ENCODE peak calls at places on chromosomes 4 and X, in four cellular contexts. Y, V, C and S are unnamed samples.

GRCh38 chr4:17762705-17763104 is 18.7 kb downstream of the FAM184B start:
- DNase-seq in Y (peak; percentile 24), V (no peak), C (peak; percentile 24), S (peak; percentile 20)

GRCh38 chrX:148854351-148854750 is 353.9 kb downstream of the AFF2 start:
- DNase-seq in Y (no peak), V (no peak), C (no peak), S (no peak)

GRCh38 chrX:106397788-106398538 is 213.8 kb upstream of the RADX start:
- DNase-seq in Y (no peak), V (no peak), C (no peak), S (peak; percentile 25)

GRCh38 chrX:3177851-3178250 is 136.6 kb downstream of the ARSF start:
- DNase-seq in Y (no peak), V (no peak), C (no peak), S (no peak)

GRCh38 chr4:20383969-20384368 is 132.3 kb downstream of the SLIT2 start:
- DNase-seq in Y (no peak), V (no peak), C (no peak), S (no peak)

GRCh38 chr4:104677122-104677521 is 182.4 kb upstream of the CXXC4 start:
- DNase-seq in Y (no peak), V (no peak), C (peak; percentile 18), S (no peak)

GRCh38 chr4:1726146-1726934 is 5.0 kb downstream of the TACC3 start:
- DNase-seq in Y (peak; percentile 84), V (peak; percentile 79), C (peak; percentile 92), S (peak; percentile 95)

GRCh38 chr4:123825596-123826291 is 429.1 kb downstream of the SPRY1 start:
- DNase-seq in Y (no peak), V (no peak), C (no peak), S (no peak)

GRCh38 chrX:17005712-17006372 is 59.4 kb downstream of the REPS2 start:
- DNase-seq in Y (no peak), V (no peak), C (no peak), S (no peak)

GRCh38 chrX:14932136-14932535 is 58.9 kb downstream of the MOSPD2 start:
- DNase-seq in Y (no peak), V (no peak), C (no peak), S (no peak)

GRCh38 chrX:113399501-113400192 is 559.0 kb upstream of the AMOT start:
- DNase-seq in Y (no peak), V (no peak), C (no peak), S (no peak)

GRCh38 chr4:181661090-181661489 is 582.1 kb upstream of the TENM3 start:
- DNase-seq in Y (no peak), V (no peak), C (no peak), S (no peak)